ENCODE peak calls at places on chromosomes 2 and 18, in ten cellular contexts. I is A549, G is sigmoid colon, M is suprapubic skin, L is K562, T is transverse colon, R is ovary, A is esophagus muscularis mucosa, Y is SK-N-SH, S is HepG2. O is an unnamed sample.

GRCh38 chr2:144759746-144760145 is 239.8 kb upstream of the ZEB2 start:
- DNase-seq in R (no peak), I (no peak), G (no peak), M (no peak), L (no peak), S (no peak), A (no peak), Y (no peak), T (no peak), O (no peak)

GRCh38 chr2:152483276-152483996 is 148.5 kb downstream of the FMNL2 start:
- DNase-seq in T (no peak), Y (no peak), R (no peak), G (no peak), I (peak), M (no peak), S (no peak), A (no peak), L (no peak), O (no peak)

GRCh38 chr2:196131384-196131861 is 40.0 kb downstream of the STK17B start:
- DNase-seq in S (peak), R (no peak), L (peak), I (peak), A (no peak), T (peak), G (no peak), M (peak), Y (peak), O (peak)

GRCh38 chr2:202249864-202250263 is 11.5 kb upstream of the SUMO1 start:
- DNase-seq in L (no peak), Y (no peak), S (no peak), G (no peak), R (no peak), A (no peak), T (no peak), I (no peak), M (no peak), O (no peak)

GRCh38 chr2:36174920-36175319 is 180.7 kb upstream of the CRIM1 start:
- DNase-seq in I (no peak), R (no peak), T (no peak), A (no peak), S (no peak), Y (no peak), L (no peak), G (no peak), M (no peak), O (no peak)

GRCh38 chr2:234885884-234886283 is 65.9 kb upstream of the SH3BP4 start:
- DNase-seq in A (no peak), L (no peak), M (no peak), G (no peak), I (no peak), Y (no peak), S (no peak), R (no peak), T (no peak), O (no peak)

GRCh38 chr2:86499326-86499725 is 58.2 kb downstream of the KDM3A start:
- DNase-seq in S (no peak), A (no peak), M (no peak), Y (no peak), T (no peak), G (no peak), R (no peak), L (no peak), I (peak), O (no peak)

GRCh38 chr2:127606594-127607398 is 39.2 kb upstream of the GPR17 start:
- DNase-seq in S (no peak), T (no peak), A (no peak), I (no peak), R (peak), Y (no peak), L (no peak), G (peak), M (no peak), O (peak)

GRCh38 chr2:168432565-168433186 is 23.4 kb upstream of the CERS6 start:
- DNase-seq in M (no peak), T (no peak), S (no peak), L (no peak), I (no peak), G (no peak), R (no peak), Y (no peak), A (no peak), O (no peak)

DNA sequence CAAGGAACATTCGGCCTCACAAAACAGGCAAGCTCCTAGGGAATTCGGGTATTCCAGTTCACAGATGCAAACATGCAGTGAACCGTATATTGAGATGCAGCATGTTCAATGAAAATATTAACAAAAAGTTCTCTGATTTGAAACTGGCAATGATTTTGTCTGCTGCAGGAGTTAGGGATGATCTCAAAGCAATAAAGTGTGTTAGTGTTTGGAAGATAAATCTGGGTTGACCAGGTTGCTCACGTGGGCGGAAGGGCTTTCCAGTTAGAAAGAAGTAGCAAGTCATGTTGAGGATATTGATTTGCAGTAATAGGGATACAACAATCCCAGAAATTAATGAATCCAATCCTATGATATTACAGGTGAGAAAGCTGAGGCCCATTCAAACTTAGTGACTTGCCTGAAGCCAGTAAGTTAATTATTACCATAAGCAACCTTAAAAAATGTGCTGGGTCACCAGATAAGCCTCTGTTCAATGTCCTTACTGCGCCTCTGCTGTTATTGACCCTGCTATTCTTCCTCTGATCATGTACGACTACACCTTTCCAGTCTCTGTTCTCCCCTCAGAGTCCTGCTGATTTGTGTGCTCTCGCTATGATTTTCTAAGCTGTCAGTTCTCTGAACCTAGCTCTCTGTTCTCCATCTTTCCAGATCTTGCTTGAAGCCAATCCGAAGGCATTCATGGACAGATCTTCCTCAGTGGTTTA is 370.8 kb downstream of the DSEL start:
- DNase-seq in I (peak), Y (no peak), T (no peak), R (no peak), S (peak), M (no peak), L (no peak), G (no peak), A (no peak), O (no peak)
- TF ChIP-seq EP300 in I (no peak), Y (no peak), T (no peak), R (no peak), S (no peak), M (no peak), L (no peak), G (no peak), A (no peak), O (no peak)

DNA sequence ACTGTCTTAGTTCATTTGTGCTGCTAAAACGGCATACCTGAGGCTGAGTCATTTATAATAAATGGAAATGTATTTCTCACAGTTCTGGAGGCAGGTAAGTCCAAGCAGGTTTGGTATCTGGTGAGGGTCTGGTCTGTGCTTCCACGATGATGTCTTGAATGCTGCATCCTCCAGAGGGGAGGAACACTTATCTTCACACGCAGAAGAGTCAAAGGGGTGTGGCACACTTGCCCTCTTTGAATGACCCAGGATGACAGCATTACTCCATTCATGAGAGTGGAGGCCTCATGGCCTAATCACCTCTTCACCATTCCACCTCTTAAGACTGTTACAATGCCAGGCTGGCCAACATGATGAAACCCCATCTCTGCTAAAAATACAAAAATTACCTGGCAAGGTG is 61.0 kb downstream of the NCAPH start:
- DNase-seq in L (peak), I (no peak), T (no peak), A (no peak), R (no peak), G (no peak), S (no peak), Y (no peak), M (no peak), O (no peak)
- H3K27ac ChIP-seq in L (no peak), I (no peak), T (no peak), A (no peak), R (no peak), G (no peak), S (no peak), Y (no peak), M (no peak), O (no peak)

DNA sequence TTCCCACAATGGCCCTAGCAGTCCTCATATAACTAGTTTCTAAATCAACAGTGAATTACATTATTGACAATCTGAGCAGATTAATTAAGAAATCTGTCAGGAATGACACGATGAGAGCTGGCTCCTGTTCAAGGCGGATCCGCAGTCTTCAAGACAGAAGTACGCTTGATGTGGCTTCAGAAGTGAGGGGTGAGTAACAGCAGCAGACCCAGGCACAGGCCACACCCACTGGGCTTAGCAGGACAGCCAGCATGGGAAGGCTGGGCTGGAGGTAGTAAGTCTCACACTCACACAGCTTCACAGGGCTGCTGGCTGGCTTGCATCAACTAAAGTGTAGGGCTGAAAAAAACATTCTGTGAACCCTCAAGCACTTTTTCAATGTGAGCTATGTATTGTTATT is 366.1 kb upstream of the ID2 start:
- DNase-seq in L (peak), R (no peak), A (no peak), M (peak), T (no peak), I (no peak), Y (no peak), S (no peak), G (peak), O (peak)
- TF ChIP-seq EP300 in L (no peak), R (no peak), A (no peak), M (no peak), T (no peak), I (no peak), Y (no peak), S (no peak), G (no peak), O (no peak)

GRCh38 chr2:159071190-159071915 is 102.9 kb downstream of the TANC1 start:
- DNase-seq in Y (no peak), A (no peak), S (no peak), G (no peak), M (no peak), I (no peak), R (no peak), L (no peak), T (no peak), O (no peak)
- H3K27ac ChIP-seq in Y (peak), A (peak), S (no peak), G (peak), M (no peak), I (no peak), R (no peak), L (no peak), T (no peak), O (no peak)

DNA sequence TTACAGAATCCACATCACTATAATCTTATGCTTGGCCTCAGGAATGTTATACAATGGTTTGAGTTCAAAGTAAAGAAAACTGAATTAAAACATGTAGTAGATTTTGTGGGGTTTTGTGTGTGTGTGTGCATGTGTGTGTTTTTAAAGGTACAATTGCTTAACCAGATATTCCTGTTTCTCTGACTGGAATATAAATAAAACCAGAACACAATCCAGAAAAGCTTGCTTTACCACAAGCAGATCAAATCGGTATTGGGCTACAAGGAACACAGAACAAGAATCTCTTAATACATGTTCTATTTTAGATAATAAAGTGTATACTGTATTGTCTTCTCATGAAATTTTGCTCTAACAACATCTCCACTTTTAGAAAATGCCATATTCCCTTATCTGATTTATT is 110.0 kb downstream of the TMEM247 start:
- DNase-seq in R (no peak), G (no peak), S (no peak), I (no peak), M (no peak), L (no peak), T (no peak), A (no peak), Y (no peak), O (no peak)
- TF ChIP-seq EP300 in R (no peak), G (no peak), S (no peak), I (no peak), M (no peak), L (no peak), T (no peak), A (no peak), Y (no peak), O (no peak)

O was measured in upper lobe of left lung.